ENCODE peak calls at places on chromosomes 11 and 22, in nine cellular contexts. Z, X, D, P, O, A, Q, U and R are unnamed samples.

GRCh38 chr11:122207505-122207904 is 91.5 kb upstream of the BLID start:
- DNase-seq in Z (no peak), X (no peak), D (no peak), P (no peak), O (no peak), A (no peak), Q (no peak), U (no peak), R (peak; percentile 63)

GRCh38 chr22:28791841-28792490 is 8.4 kb downstream of the XBP1 start:
- DNase-seq in Z (no peak), X (no peak), D (no peak), P (peak; percentile 29), O (no peak), A (no peak), Q (no peak), U (no peak), R (no peak)

GRCh38 chr22:19607198-19608113 is 83.2 kb upstream of the CLDN5 start:
- DNase-seq in Z (no peak), X (peak; percentile 51), D (no peak), P (peak; percentile 74), O (peak; percentile 77), A (no peak), Q (peak; percentile 25), U (no peak), R (no peak)

GRCh38 chr11:44941286-44942021 is 9.2 kb downstream of the TP53I11 start:
- DNase-seq in Z (no peak), X (no peak), D (no peak), P (no peak), O (no peak), A (no peak), Q (no peak), U (no peak), R (no peak)

GRCh38 chr11:69893631-69894030 is 74.4 kb upstream of the FGF3 start:
- DNase-seq in Z (no peak), X (no peak), D (no peak), P (no peak), O (no peak), A (no peak), Q (no peak), U (no peak), R (no peak)

GRCh38 chr22:39343259-39344045 is 6.3 kb upstream of the SYNGR1 start:
- DNase-seq in Z (no peak), X (peak; percentile 42), D (peak; percentile 56), P (peak; percentile 53), O (peak; percentile 62), A (peak; percentile 41), Q (peak; percentile 66), U (peak; percentile 65), R (peak; percentile 72)

GRCh38 chr11:14045417-14045816 is 82.9 kb downstream of the SPON1 start:
- DNase-seq in Z (no peak), X (no peak), D (no peak), P (no peak), O (no peak), A (no peak), Q (no peak), U (no peak), R (no peak)

GRCh38 chr11:117076941-117077659 is 21.1 kb downstream of the SIK3 start:
- DNase-seq in Z (no peak), X (no peak), D (no peak), P (no peak), O (no peak), A (no peak), Q (no peak), U (no peak), R (no peak)

GRCh38 chr11:118437046-118437735 is 899 bp downstream of the KMT2A start:
- DNase-seq in Z (peak; percentile 54), X (peak; percentile 59), D (peak; percentile 41), P (peak; percentile 34), O (peak; percentile 33), A (peak; percentile 20), Q (peak; percentile 47), U (peak; percentile 28), R (peak; percentile 58)

GRCh38 chr11:59556115-59556882 is 45.0 kb downstream of the OR4D9 start:
- DNase-seq in Z (peak; percentile 74), X (peak; percentile 81), D (peak; percentile 59), P (peak; percentile 75), O (peak; percentile 53), A (peak; percentile 31), Q (no peak), U (no peak), R (peak; percentile 73)

GRCh38 chr22:43002198-43002577 is 12.8 kb downstream of the PACSIN2 start:
- DNase-seq in Z (no peak), X (peak; percentile 81), D (no peak), P (peak; percentile 72), O (no peak), A (no peak), Q (no peak), U (no peak), R (no peak)

GRCh38 chr22:39352301-39352867 is 2.6 kb downstream of the SYNGR1 start:
- DNase-seq in Z (no peak), X (no peak), D (no peak), P (no peak), O (no peak), A (no peak), Q (no peak), U (no peak), R (peak; percentile 56)

GRCh38 chr11:2223153-2223794 is 47.1 kb downstream of the ASCL2 start:
- DNase-seq in Z (no peak), X (no peak), D (no peak), P (no peak), O (no peak), A (no peak), Q (no peak), U (no peak), R (no peak)

GRCh38 chr11:83051760-83052671 is 19.7 kb downstream of the RAB30 start:
- DNase-seq in Z (no peak), X (peak; percentile 81), D (peak; percentile 67), P (peak; percentile 94), O (no peak), A (peak; percentile 48), Q (no peak), U (no peak), R (peak; percentile 64)

GRCh38 chr22:27975381-27976013 is 56.4 kb upstream of the PITPNB start:
- DNase-seq in Z (no peak), X (no peak), D (no peak), P (peak; percentile 31), O (no peak), A (no peak), Q (no peak), U (no peak), R (no peak)

GRCh38 chr22:49116486-49116885 is 711.2 kb downstream of the BRD1 start:
- DNase-seq in Z (no peak), X (no peak), D (no peak), P (no peak), O (no peak), A (no peak), Q (no peak), U (no peak), R (no peak)

GRCh38 chr22:23142546-23143105 is 836 bp upstream of the RSPH14 start:
- DNase-seq in Z (no peak), X (no peak), D (no peak), P (no peak), O (no peak), A (no peak), Q (no peak), U (no peak), R (no peak)
- H3K27ac ChIP-seq in Z (no peak overlapping the region), X (peak overlapping the region; percentile 79), D (no peak overlapping the region), P (peak overlapping the region; percentile 11), O (peak overlapping the region; percentile 48), A (no peak overlapping the region), Q (peak overlapping the region; percentile 88), U (peak overlapping the region; percentile 92), R (no peak overlapping the region)

GRCh38 chr22:29798318-29798717 is 31.1 kb downstream of the UQCR10 start:
- DNase-seq in Z (no peak), X (no peak), D (no peak), P (no peak), O (no peak), A (no peak), Q (no peak), U (no peak), R (no peak)

GRCh38 chr22:29797351-29797750 is 30.2 kb downstream of the UQCR10 start:
- DNase-seq in Z (no peak), X (no peak), D (no peak), P (no peak), O (no peak), A (no peak), Q (no peak), U (no peak), R (no peak)

GRCh38 chr22:29799217-29799680 is 32.1 kb downstream of the UQCR10 start:
- DNase-seq in Z (no peak), X (peak; percentile 87), D (peak; percentile 95), P (peak; percentile 88), O (no peak), A (peak; percentile 88), Q (peak; percentile 70), U (peak; percentile 78), R (peak; percentile 78)

GRCh38 chr22:29801153-29801552 is 34.0 kb downstream of the UQCR10 start:
- DNase-seq in Z (peak; percentile 8), X (no peak), D (no peak), P (no peak), O (no peak), A (no peak), Q (no peak), U (no peak), R (no peak)

DNA sequence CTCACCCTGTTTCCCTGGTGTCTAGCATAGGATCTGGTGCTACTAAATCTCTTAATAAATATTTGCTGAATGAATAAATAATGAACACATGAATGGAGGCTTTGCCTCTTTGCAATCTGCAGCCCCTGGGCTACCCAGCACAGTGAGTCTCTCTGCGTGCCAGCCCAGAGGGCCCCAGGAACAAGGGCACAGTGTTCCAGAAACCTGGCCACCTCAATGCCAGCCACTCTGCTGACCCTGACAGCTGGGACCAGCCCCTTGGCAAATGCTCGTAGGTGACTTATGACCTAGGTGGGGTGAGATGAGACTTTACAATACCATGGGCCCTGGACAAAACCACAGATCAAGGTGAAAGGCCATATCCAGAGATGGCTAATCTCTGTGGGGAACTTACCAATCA is 31.6 kb downstream of the UQCR10 start:
- DNase-seq in Z (no peak), X (no peak), D (no peak), P (no peak), O (no peak), A (peak; percentile 31), Q (no peak), U (no peak), R (no peak)
- H3K4me3 ChIP-seq in Z (no peak overlapping the region), X (no peak overlapping the region), D (peak overlapping the region; percentile 13), P (no peak overlapping the region), O (no peak overlapping the region), A (peak overlapping the region; percentile 40), Q (no peak overlapping the region), U (no peak overlapping the region), R (no peak overlapping the region)

GRCh38 chr11:36110698-36111410 is 167.0 kb downstream of the LDLRAD3 start:
- DNase-seq in Z (no peak), X (no peak), D (no peak), P (no peak), O (no peak), A (no peak), Q (no peak), U (no peak), R (no peak)
- H3K27ac ChIP-seq in Z (peak overlapping the region; percentile 99), X (no peak overlapping the region), D (no peak overlapping the region), P (no peak overlapping the region), O (no peak overlapping the region), A (no peak overlapping the region), Q (no peak overlapping the region), U (no peak overlapping the region), R (no peak overlapping the region)

DNA sequence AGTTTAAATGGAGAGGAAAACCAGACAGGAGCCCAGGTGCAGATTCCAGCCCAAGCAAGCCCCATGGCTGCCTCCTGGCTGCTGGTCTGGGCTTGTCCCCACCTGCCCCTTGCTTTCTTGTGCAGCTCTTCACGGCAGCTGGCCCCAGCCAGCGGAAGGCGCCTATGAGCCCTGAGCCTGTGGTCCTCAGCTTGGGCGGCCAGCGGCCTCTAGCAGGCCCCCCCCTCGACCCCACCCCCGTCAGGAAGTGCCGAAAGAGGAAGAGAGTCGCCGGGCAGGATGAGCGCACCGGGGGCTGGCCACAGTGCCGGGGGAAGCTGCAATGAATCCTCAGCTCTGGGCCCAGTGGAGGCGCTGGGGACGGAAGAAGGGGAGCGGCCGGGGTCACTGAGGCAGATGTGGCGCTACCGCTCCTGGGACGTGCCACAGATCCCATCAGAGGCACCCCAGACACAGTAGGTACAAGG is 2.1 kb upstream of the DGKZ start:
- DNase-seq in Z (no peak), X (peak; percentile 86), D (peak; percentile 78), P (peak; percentile 54), O (no peak), A (peak; percentile 75), Q (peak; percentile 43), U (no peak), R (no peak)
- H3K4me3 ChIP-seq in Z (no peak overlapping the region), X (peak overlapping the region; percentile 71), D (peak overlapping the region; percentile 53), P (peak overlapping the region; percentile 38), O (peak overlapping the region; percentile 68), A (peak overlapping the region; percentile 84), Q (peak overlapping the region; percentile 37), U (no peak overlapping the region), R (peak overlapping the region; percentile 4)